ENCODE peak calls at places on chromosomes 12 and 14, in nine cellular contexts. J is uterus; H is AG04450; R is upper lobe of right lung; P is neural crest cell; W is CD8-positive, alpha-beta T cell; U is heart left ventricle; Y is IMR-90; B is endothelial cell of umbilical vein. X is an unnamed sample.
A peak's percentile ranks its signal among the peaks of the same experiment; 100 is the strongest.

GRCh38 chr14:67260114-67260513 is 18.9 kb downstream of the PALS1 start:
- DNase-seq in P (no peak), W (no peak), B (no peak), Y (no peak), J (no peak), U (no peak), H (no peak), R (no peak), X (no peak)

GRCh38 chr12:93939641-93940040 is 208.7 kb upstream of the PLXNC1 start:
- DNase-seq in W (no peak), U (no peak), B (no peak), Y (no peak), P (no peak), J (no peak), H (no peak), R (no peak), X (no peak)

GRCh38 chr14:68000516-68000915 is 180.9 kb downstream of the RAD51B start:
- DNase-seq in W (no peak), Y (no peak), R (no peak), H (no peak), B (peak; percentile 8), U (no peak), J (no peak), P (no peak), X (no peak)

GRCh38 chr14:85762523-85762922 is 232.6 kb downstream of the FLRT2 start:
- DNase-seq in W (no peak), U (no peak), Y (no peak), J (no peak), P (no peak), B (no peak), R (no peak), H (no peak), X (no peak)

GRCh38 chr12:32012249-32012785 is 53.1 kb downstream of the RESF1 start:
- DNase-seq in U (no peak), B (no peak), W (no peak), J (no peak), H (no peak), P (no peak), Y (no peak), R (no peak), X (no peak)

GRCh38 chr14:64220466-64220865 is 73.7 kb downstream of the ESR2 start:
- DNase-seq in B (no peak), P (no peak), H (no peak), W (no peak), U (peak; percentile 79), R (no peak), Y (no peak), J (no peak), X (peak; percentile 76)

GRCh38 chr14:101823511-101824120 is 62.1 kb downstream of the PPP2R5C start:
- DNase-seq in U (no peak), J (peak; percentile 75), W (peak; percentile 58), Y (no peak), P (no peak), R (no peak), B (peak; percentile 29), H (no peak), X (no peak)

GRCh38 chr14:65940056-65940735 is 527.7 kb downstream of the FUT8 start:
- DNase-seq in R (no peak), J (no peak), H (no peak), U (no peak), Y (no peak), W (no peak), P (peak; percentile 14), B (no peak), X (no peak)

GRCh38 chr12:45269407-45269741 is 53.5 kb downstream of the ANO6 start:
- DNase-seq in W (no peak), P (no peak), J (no peak), H (no peak), R (no peak), U (no peak), B (no peak), Y (no peak), X (no peak)
- TF ChIP-seq CTCF in W (no peak), P (no peak), J (no peak), H (no peak), R (no peak), U (no peak), B (no peak), Y (no peak), X (no peak)

DNA sequence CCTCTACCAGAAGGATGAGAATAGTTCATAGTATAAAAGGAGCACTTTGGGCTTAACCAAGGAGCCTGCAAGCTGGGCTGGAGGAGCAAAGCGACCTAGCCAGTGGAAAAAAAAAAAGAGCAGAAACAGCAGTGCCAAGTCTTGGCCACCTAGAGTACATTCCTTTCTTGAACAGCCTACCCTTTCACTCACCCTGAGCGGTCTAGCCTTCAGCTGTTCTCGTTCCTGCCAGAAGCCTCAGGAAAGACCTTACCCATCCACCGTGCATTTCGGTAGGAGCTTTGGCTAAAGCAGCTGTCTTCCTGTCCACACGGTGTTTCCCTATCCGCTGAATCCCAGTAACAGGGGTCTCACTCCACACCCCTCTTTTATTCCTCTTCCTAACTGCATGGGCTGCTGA is 88.7 kb upstream of the METAP2 start:
- DNase-seq in B (no peak), W (no peak), P (no peak), U (no peak), H (peak; percentile 18), J (peak; percentile 28), R (no peak), Y (peak; percentile 8), X (peak; percentile 17)
- TF ChIP-seq CTCF in B (no peak), W (no peak), P (no peak), U (no peak), H (no peak), J (no peak), R (no peak), Y (no peak), X (peak; percentile 23)

GRCh38 chr14:22163051-22163450 is 426.0 kb downstream of the DAD1 start:
- DNase-seq in W (no peak), Y (peak; percentile 45), P (no peak), U (no peak), R (no peak), B (peak; percentile 23), J (no peak), H (no peak), X (no peak)
- TF ChIP-seq CTCF in W (no peak), Y (peak; percentile 55), P (peak; percentile 54), U (peak; percentile 23), R (no peak), B (peak; percentile 7), J (no peak), H (peak; percentile 60), X (peak; percentile 28)

GRCh38 chr14:59347511-59347900 is 117.7 kb downstream of the GPR135 start:
- DNase-seq in J (no peak), R (no peak), U (no peak), P (no peak), B (no peak), Y (no peak), W (no peak), H (no peak), X (no peak)
- TF ChIP-seq CTCF in J (no peak), R (no peak), U (no peak), P (no peak), B (no peak), Y (no peak), W (no peak), H (no peak), X (no peak)

DNA sequence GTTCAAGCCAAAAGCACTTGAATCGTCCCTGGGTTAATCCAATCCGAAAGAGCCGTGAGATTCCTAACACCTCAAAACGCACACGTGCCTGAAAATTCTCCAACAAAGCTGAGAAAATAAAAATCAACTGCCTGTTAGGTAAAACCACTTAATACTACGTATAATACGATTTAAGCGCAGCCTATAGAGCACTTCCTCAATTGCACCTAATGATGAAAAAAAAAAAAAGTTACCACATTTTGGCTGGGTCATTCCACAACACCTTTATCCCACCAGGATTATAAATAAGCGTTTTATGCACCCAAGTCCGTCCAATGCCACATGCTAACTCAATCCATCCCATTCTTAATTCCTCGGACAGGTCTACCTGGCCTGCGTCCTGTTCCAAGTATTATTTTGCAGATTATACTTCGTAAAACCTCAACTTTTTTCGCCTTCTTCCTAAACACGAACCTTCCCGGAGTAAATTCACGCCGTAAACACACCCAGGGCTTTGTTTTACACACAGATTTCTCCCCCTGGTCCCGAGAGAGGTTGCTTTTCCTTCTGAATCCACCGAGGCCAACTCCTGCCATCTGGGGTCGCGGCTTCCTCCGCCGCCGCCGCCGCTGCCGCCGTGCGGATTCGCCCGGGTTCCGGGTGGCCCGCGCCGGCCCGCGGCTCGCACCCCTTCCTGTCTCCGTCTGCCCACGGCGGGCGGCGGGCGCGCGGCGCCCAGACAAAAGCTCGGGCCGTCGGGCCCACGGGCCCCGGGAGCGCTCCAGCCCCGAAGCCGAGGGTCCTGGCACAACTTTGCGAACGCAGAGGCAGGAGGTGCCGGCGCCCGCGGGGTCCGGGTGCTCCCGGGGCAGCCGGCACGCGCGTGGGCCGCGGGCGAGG is 66.2 kb downstream of the RNF34 start:
- DNase-seq in R (peak; percentile 71), W (peak; percentile 35), J (no peak), Y (no peak), B (peak; percentile 29), H (no peak), P (peak; percentile 33), U (peak; percentile 77), X (no peak)
- TF ChIP-seq CTCF in R (no peak), W (no peak), J (no peak), Y (no peak), B (no peak), H (no peak), P (no peak), U (no peak), X (no peak)

GRCh38 chr14:76774471-76775158 is 13.3 kb downstream of the VASH1 start:
- DNase-seq in W (no peak), J (no peak), U (no peak), H (no peak), R (no peak), B (no peak), Y (no peak), P (no peak), X (no peak)

GRCh38 chr14:76772300-76773187 is 11.3 kb downstream of the VASH1 start:
- DNase-seq in Y (peak; percentile 61), U (peak; percentile 82), B (peak; percentile 95), W (no peak), J (peak; percentile 83), H (peak; percentile 3), P (peak; percentile 26), R (peak; percentile 87), X (peak; percentile 60)

GRCh38 chr14:76771432-76771980 is 10.2 kb downstream of the VASH1 start:
- DNase-seq in P (no peak), J (no peak), H (no peak), Y (no peak), U (no peak), W (no peak), B (no peak), R (no peak), X (no peak)

GRCh38 chr14:76773956-76774355 is 12.7 kb downstream of the VASH1 start:
- DNase-seq in B (no peak), R (no peak), H (no peak), P (no peak), W (no peak), U (no peak), J (no peak), Y (no peak), X (no peak)

DNA sequence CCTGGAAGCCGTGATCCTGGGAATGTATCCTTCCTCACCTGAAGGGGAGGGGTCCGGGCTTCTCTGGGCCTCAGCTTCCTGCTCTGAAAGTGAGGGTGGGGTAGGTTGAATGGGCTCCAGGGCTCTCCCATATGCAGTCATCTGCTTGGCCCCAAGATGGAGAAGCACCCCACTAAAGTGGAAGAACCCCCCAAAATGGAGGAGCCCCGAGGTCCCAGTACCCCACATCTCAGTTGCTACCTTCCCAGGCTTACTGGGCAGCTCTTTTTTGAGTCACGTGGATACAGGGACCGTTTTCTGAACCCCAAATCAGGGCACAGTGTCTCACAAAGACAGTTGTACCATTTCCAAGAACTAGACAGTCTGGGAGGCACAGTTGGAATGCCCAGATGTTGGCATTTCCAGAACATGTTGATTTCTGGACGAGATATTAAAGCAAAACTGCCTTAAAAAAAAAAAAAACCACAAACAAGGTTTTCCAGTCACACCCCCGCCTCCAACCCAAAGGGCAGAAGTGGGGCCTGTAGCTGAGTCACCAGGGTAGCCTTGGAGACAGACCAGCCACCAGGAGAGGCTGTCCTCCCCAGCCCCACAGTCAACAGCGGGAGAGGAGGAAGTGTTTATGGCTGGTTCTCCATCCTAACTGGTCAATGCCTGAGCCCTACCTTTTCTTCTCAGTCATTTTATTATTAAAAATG is 12.1 kb downstream of the VASH1 start:
- DNase-seq in J (peak; percentile 89), R (peak; percentile 81), H (peak; percentile 37), P (no peak), B (peak; percentile 89), U (peak; percentile 79), Y (peak; percentile 82), W (no peak), X (peak; percentile 66)
- TF ChIP-seq CTCF in J (no peak), R (no peak), H (peak; percentile 6), P (no peak), B (no peak), U (no peak), Y (peak; percentile 8), W (no peak), X (no peak)

X was measured in left ventricle myocardium inferior.